ENCODE peak calls at places on chromosome 10, in nine cellular contexts. K is stomach, V is dorsolateral prefrontal cortex, C is uterus, D is left ventricle myocardium inferior, U is psoas muscle, J is hepatocyte, A is upper lobe of right lung, O is AG04450. W is an unnamed sample. For H3K27me3, the result is how much of the 10 kb centered on the place peaks cover.

GRCh38 chr10:26361946-26362345 is 76.2 kb upstream of the APBB1IP start:
- DNase-seq in K (no peak), J (no peak), A (no peak), O (no peak), V (no peak), U (no peak), D (no peak), C (no peak), W (no peak)

GRCh38 chr10:50622497-50623298 is 1.1 kb downstream of the SGMS1 start:
- DNase-seq in C (peak), D (peak), K (peak), U (peak), V (peak), A (peak), J (peak), O (no peak), W (peak)

GRCh38 chr10:116733566-116733965 is 8.8 kb downstream of the HSPA12A start:
- DNase-seq in A (no peak), V (no peak), U (no peak), C (no peak), J (no peak), O (peak), K (no peak), D (no peak), W (no peak)

GRCh38 chr10:27072436-27073114 is 27.7 kb downstream of the ANKRD26 start:
- DNase-seq in O (no peak), A (no peak), V (no peak), U (no peak), K (no peak), C (no peak), J (no peak), D (no peak), W (no peak)

GRCh38 chr10:111076682-111077661 is at the start of gene ADRA2A:
- DNase-seq in K (peak), O (no peak), V (no peak), D (peak), J (peak), C (peak), U (no peak), A (peak), W (peak)

GRCh38 chr10:13953371-13953770 is 366.6 kb downstream of the PRPF18 start:
- DNase-seq in O (no peak), U (no peak), A (no peak), D (no peak), K (no peak), V (no peak), J (no peak), C (no peak), W (peak)

GRCh38 chr10:14705548-14706234 is 69.0 kb downstream of the FAM107B start:
- DNase-seq in V (no peak), O (no peak), K (no peak), U (no peak), C (no peak), J (no peak), D (no peak), A (no peak), W (no peak)

GRCh38 chr10:127088908-127089307 is 107.5 kb downstream of the INSYN2A start:
- DNase-seq in K (no peak), V (no peak), A (no peak), J (no peak), D (no peak), O (no peak), U (no peak), C (no peak), W (no peak)

GRCh38 chr10:16653223-16653622 is 131.5 kb upstream of the C1QL3 start:
- DNase-seq in K (no peak), O (no peak), A (no peak), C (no peak), V (no peak), J (no peak), D (no peak), U (no peak), W (no peak)

GRCh38 chr10:98331888-98332287 is 63.9 kb upstream of the LOXL4 start:
- DNase-seq in C (no peak), V (no peak), J (no peak), D (no peak), U (no peak), A (no peak), O (no peak), K (no peak), W (no peak)

GRCh38 chr10:27822286-27822685 is 76.7 kb upstream of the MKX start:
- DNase-seq in U (no peak), D (no peak), J (peak), K (no peak), C (no peak), O (peak), A (no peak), V (no peak), W (peak)

GRCh38 chr10:8053446-8054242 is 844 bp upstream of the GATA3 start:
- DNase-seq in C (peak), K (peak), A (peak), V (peak), D (peak), J (peak), O (peak), U (peak), W (peak)

GRCh38 chr10:117424789-117425649 is 49.8 kb upstream of the PDZD8 start:
- DNase-seq in C (no peak), U (no peak), A (no peak), D (no peak), J (no peak), K (no peak), V (no peak), O (no peak), W (no peak)

GRCh38 chr10:11434323-11434722 is 177.1 kb downstream of the USP6NL start:
- DNase-seq in C (no peak), A (no peak), O (no peak), K (no peak), V (no peak), D (no peak), U (no peak), J (no peak), W (no peak)

GRCh38 chr10:100008142-100008522 is 1.6 kb downstream of the DNMBP start:
- DNase-seq in C (no peak), J (no peak), K (no peak), V (no peak), D (no peak), O (no peak), A (no peak), U (no peak), W (no peak)

GRCh38 chr10:4663162-4663992 is 162.6 kb upstream of the AKR1E2 start:
- DNase-seq in A (no peak), U (peak), K (peak), V (no peak), C (peak), J (peak), D (peak), O (peak), W (peak)

GRCh38 chr10:97714401-97715258 is 1.1 kb downstream of the MARVELD1 start:
- DNase-seq in O (no peak), K (peak), J (peak), U (peak), C (peak), A (peak), D (peak), V (no peak), W (peak)

GRCh38 chr10:49759787-49760551 is 2.2 kb downstream of the OGDHL start:
- DNase-seq in D (no peak), V (no peak), C (no peak), U (no peak), O (no peak), K (peak), A (no peak), J (no peak), W (no peak)

GRCh38 chr10:133616371-133617130 is 10.0 kb downstream of the FRG2B start:
- DNase-seq in C (no peak), K (peak), U (no peak), V (no peak), J (no peak), O (no peak), D (peak), A (no peak), W (no peak)

GRCh38 chr10:102009801-102010425 is 46.1 kb downstream of the ARMH3 start:
- DNase-seq in O (peak), C (peak), K (peak), J (peak), A (no peak), U (no peak), V (peak), D (no peak), W (peak)

GRCh38 chr10:9833871-9834454 is 1183.7 kb upstream of the CELF2 start:
- DNase-seq in C (no peak), D (no peak), K (no peak), J (peak), A (no peak), O (no peak), U (no peak), V (no peak), W (no peak)

GRCh38 chr10:125080296-125080695 is 80.1 kb downstream of the CTBP2 start:
- DNase-seq in U (peak), V (no peak), D (no peak), A (peak), J (no peak), C (no peak), O (no peak), K (no peak), W (no peak)

GRCh38 chr10:99316374-99316773 is 12.8 kb upstream of the CNNM1 start:
- DNase-seq in A (no peak), O (no peak), J (no peak), C (no peak), U (no peak), V (no peak), D (no peak), K (no peak), W (no peak)

GRCh38 chr10:104072786-104073185 is 12.9 kb downstream of the COL17A1 start:
- DNase-seq in A (no peak), O (no peak), U (no peak), D (no peak), J (no peak), V (no peak), K (no peak), C (no peak), W (no peak)

GRCh38 chr10:61356342-61356741 is 96.8 kb downstream of the TMEM26 start:
- DNase-seq in V (no peak), U (no peak), D (no peak), J (no peak), K (no peak), A (no peak), O (no peak), C (no peak), W (no peak)

GRCh38 chr10:126458453-126458852 is 70.2 kb upstream of the ADAM12 start:
- DNase-seq in K (no peak), O (no peak), U (no peak), A (no peak), C (no peak), D (no peak), V (no peak), J (no peak), W (peak)

GRCh38 chr10:104045151-104046089 is 40.3 kb downstream of the COL17A1 start:
- DNase-seq in K (peak), J (peak), A (no peak), O (peak), C (no peak), D (no peak), U (no peak), V (peak), W (peak)

GRCh38 chr10:76984559-76985443 is 652.8 kb downstream of the KCNMA1 start:
- DNase-seq in O (peak), U (peak), A (peak), K (peak), D (peak), V (peak), C (peak), J (peak), W (peak)

GRCh38 chr10:121240556-121240955 is 357.7 kb downstream of the FGFR2 start:
- DNase-seq in A (no peak), U (no peak), J (peak), C (no peak), V (no peak), K (no peak), D (no peak), O (no peak), W (no peak)

DNA sequence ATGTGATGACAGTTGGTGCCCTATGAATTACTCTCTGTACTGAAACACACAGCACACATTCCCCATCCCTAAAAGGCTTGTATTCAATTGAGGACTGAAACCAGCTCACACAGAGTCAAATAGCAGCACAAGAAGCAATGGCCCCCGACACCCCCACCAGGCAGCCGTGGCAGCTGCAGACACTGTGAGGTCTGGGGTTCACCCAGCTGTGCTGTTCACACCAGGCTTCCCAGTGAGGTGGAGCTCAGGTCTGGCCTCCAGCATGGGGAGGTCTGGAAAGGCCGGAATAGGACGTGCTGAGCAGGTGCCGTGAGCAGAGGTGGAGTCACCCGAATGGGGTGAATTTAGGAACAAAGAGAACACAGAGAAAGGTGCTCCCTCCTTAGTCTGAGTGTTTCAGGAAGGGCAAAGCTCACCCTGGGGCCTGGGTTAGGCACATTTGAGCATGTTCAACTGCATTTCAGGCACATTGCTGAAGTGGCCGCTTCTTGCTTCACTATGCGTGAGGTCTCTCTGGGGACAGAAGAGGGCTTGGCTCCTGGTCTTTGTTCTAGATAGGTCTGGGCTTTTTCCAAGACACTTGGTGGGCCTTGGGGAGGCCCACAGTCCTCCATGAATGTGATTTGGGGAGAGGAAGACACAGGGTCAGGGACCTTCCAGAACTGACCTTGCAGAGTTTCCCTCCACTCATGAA is 41.1 kb downstream of the C10orf120 start:
- DNase-seq in O (no peak), D (no peak), K (no peak), C (no peak), U (no peak), J (no peak), A (peak), V (no peak), W (no peak)
- H3K27me3 ChIP-seq in O (under half), D (under half), K (under half), C (under half), U (under half), J (under half), A (under half), V (under half), W (under half)

GRCh38 chr10:83978681-83979383 is 160.5 kb upstream of the GHITM start:
- DNase-seq in C (no peak), V (no peak), U (no peak), O (no peak), D (no peak), J (peak), A (no peak), K (no peak), W (no peak)
- TF ChIP-seq CTCF in C (no peak), V (no peak), U (no peak), O (no peak), D (no peak), J (peak), A (no peak), K (no peak), W (no peak)

GRCh38 chr10:78255214-78255613 is 221.6 kb downstream of the RPS24 start:
- DNase-seq in C (no peak), V (no peak), K (no peak), U (no peak), A (no peak), O (no peak), D (no peak), J (no peak), W (no peak)
- H3K27ac ChIP-seq in C (no peak), V (no peak), K (no peak), U (no peak), A (no peak), O (peak), D (no peak), J (peak), W (peak)

DNA sequence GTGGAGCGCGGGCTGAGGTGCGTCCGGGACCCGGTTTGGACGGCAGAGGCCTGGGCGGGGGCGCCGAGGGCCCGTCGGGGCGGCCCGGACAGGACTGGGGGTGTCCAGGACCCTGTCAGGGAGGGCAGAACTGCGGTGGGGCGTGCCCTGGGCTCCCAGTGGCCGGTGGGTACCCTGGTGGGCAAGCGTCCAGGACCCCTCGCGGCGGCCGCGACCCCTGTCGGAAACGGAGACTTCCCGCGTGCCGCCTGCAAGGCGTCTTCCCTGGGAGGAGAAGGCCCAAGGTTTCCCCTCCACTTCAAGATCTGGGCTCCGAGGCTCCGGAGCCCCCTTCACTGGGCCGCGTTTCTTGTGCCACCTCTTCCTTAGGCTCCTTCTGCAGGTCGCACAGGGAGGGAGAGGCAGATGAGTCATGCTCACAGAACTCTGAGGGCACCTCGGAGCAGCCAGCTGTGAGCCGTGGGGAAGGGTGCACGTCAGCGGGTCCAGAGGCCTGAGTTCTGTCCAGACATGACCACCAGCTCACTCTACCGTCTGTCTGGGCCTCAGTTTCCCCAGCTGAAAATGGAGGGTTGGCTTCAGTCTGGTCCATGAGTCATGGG is 536 bp downstream of the ALOX5 start:
- DNase-seq in J (peak), U (no peak), V (no peak), O (no peak), K (no peak), D (no peak), C (no peak), A (peak), W (no peak)
- H3K27me3 ChIP-seq in J (half or more), U (under half), V (under half), O (under half), K (under half), D (half or more), C (under half), A (under half), W (under half)

GRCh38 chr10:71396084-71396713 is 521 bp upstream of the CDH23 start:
- DNase-seq in J (peak), U (peak), O (no peak), C (peak), V (no peak), D (peak), A (peak), K (peak), W (no peak)
- TF ChIP-seq CTCF in J (peak), U (peak), O (peak), C (peak), V (peak), D (peak), A (peak), K (peak), W (peak)

DNA sequence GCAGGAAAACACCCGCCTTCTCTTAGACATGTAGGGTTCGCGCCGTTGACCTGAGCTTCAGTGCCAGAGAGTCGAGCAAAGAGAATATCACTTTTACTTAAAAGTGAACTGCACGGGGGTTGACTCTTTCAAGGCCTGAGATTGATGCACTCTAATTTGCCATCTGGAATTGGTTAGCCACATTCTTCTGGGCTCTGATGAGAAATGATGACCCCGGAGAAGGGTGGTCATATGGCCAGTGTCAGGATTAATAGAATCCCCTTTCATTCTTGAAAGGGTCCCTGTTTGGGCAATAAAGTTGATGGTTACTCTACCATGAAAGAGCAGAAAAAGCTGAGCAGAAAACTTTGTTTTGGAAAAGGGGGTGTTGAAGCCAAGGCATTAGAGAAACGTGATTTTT is 31.2 kb downstream of the GRK5 start:
- DNase-seq in A (no peak), J (no peak), K (no peak), D (no peak), C (no peak), U (no peak), V (no peak), O (no peak), W (no peak)
- H3K27ac ChIP-seq in A (peak), J (peak), K (peak), D (peak), C (peak), U (peak), V (no peak), O (no peak), W (no peak)

GRCh38 chr10:44907576-44907975 is 3.6 kb upstream of the TMEM72 start:
- DNase-seq in K (no peak), D (no peak), A (no peak), J (no peak), V (no peak), O (no peak), C (no peak), U (no peak), W (no peak)
- H3K27me3 ChIP-seq in K (under half), D (under half), A (under half), J (under half), V (under half), O (under half), C (under half), U (under half), W (under half)

DNA sequence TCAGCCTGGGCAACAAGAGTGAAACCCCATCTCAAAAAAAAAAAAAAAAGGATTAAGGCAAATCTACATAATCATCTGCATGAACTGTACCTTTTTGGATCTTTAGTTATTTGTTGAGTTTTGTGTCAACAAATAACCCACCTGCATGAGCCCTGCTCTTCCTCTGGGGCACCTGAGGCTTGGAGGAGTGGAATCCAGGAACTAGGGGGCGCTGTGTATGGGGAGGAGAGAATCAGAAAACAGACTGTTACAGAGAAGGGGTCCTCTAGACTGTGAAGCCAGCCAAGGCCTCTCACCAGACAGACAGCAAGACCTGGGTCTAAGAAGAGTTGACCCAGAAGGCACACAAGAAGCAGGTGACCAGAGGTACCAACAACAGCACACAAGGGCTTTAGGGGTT is 682.8 kb upstream of the NRP1 start:
- DNase-seq in U (no peak), D (no peak), J (no peak), A (no peak), K (no peak), O (no peak), V (no peak), C (no peak), W (no peak)
- TF ChIP-seq CTCF in U (no peak), D (no peak), J (no peak), A (no peak), K (no peak), O (no peak), V (no peak), C (no peak), W (peak)